ENCODE peak calls at places on chromosomes 3 and 15, in seven cellular contexts. One of them, this sample, is unnamed.

GRCh38 chr15:66938114-66938830 is 127.1 kb upstream of the SMAD3 start:
- DNase-seq in endothelial cell: no peak
- DNase-seq in activated CD8-positive, alpha-beta T cell treated with anti-CD3 and anti-CD28 coated beads, Interleukin-2, amount 10 ng/mL, durations not matched to agents 7 days and 5 days: no peak
- DNase-seq in A549: no peak
- DNase-seq in Peyer's patch: no peak
- DNase-seq in M059J: no peak
- DNase-seq in stimulated activated CD4-positive, alpha-beta T cell treated with anti-CD3 and anti-CD28 coated beads, Interleukin-12 subunit alpha, Interleukin-12 subunit beta, amount 100 ng/mL, for 48 hours: no peak
- DNase-seq in this sample: no peak

GRCh38 chr15:77012868-77013267 is 17.9 kb downstream of the PSTPIP1 start:
- DNase-seq in endothelial cell: no peak
- DNase-seq in activated CD8-positive, alpha-beta T cell treated with anti-CD3 and anti-CD28 coated beads, Interleukin-2, amount 10 ng/mL, durations not matched to agents 7 days and 5 days: peak
- DNase-seq in A549: no peak
- DNase-seq in Peyer's patch: peak
- DNase-seq in M059J: no peak
- DNase-seq in stimulated activated CD4-positive, alpha-beta T cell treated with anti-CD3 and anti-CD28 coated beads, Interleukin-12 subunit alpha, Interleukin-12 subunit beta, amount 100 ng/mL, for 48 hours: no peak
- DNase-seq in this sample: no peak

GRCh38 chr3:42175841-42176240 is 84.7 kb downstream of the TRAK1 start:
- DNase-seq in endothelial cell: no peak
- DNase-seq in activated CD8-positive, alpha-beta T cell treated with anti-CD3 and anti-CD28 coated beads, Interleukin-2, amount 10 ng/mL, durations not matched to agents 7 days and 5 days: no peak
- DNase-seq in A549: no peak
- DNase-seq in Peyer's patch: no peak
- DNase-seq in M059J: no peak
- DNase-seq in stimulated activated CD4-positive, alpha-beta T cell treated with anti-CD3 and anti-CD28 coated beads, Interleukin-12 subunit alpha, Interleukin-12 subunit beta, amount 100 ng/mL, for 48 hours: no peak
- DNase-seq in this sample: no peak

GRCh38 chr15:89657691-89658200 is 2.5 kb upstream of the KIF7 start:
- DNase-seq in endothelial cell: no peak
- DNase-seq in activated CD8-positive, alpha-beta T cell treated with anti-CD3 and anti-CD28 coated beads, Interleukin-2, amount 10 ng/mL, durations not matched to agents 7 days and 5 days: no peak
- DNase-seq in A549: no peak
- DNase-seq in Peyer's patch: no peak
- DNase-seq in M059J: no peak
- DNase-seq in stimulated activated CD4-positive, alpha-beta T cell treated with anti-CD3 and anti-CD28 coated beads, Interleukin-12 subunit alpha, Interleukin-12 subunit beta, amount 100 ng/mL, for 48 hours: no peak
- DNase-seq in this sample: no peak

GRCh38 chr3:71896751-71897150 is 111.8 kb upstream of the PROK2 start:
- DNase-seq in endothelial cell: no peak
- DNase-seq in activated CD8-positive, alpha-beta T cell treated with anti-CD3 and anti-CD28 coated beads, Interleukin-2, amount 10 ng/mL, durations not matched to agents 7 days and 5 days: no peak
- DNase-seq in A549: no peak
- DNase-seq in Peyer's patch: no peak
- DNase-seq in M059J: no peak
- DNase-seq in stimulated activated CD4-positive, alpha-beta T cell treated with anti-CD3 and anti-CD28 coated beads, Interleukin-12 subunit alpha, Interleukin-12 subunit beta, amount 100 ng/mL, for 48 hours: no peak
- DNase-seq in this sample: no peak

GRCh38 chr3:52856666-52857065 is 21.8 kb upstream of the MUSTN1 start:
- DNase-seq in endothelial cell: no peak
- DNase-seq in activated CD8-positive, alpha-beta T cell treated with anti-CD3 and anti-CD28 coated beads, Interleukin-2, amount 10 ng/mL, durations not matched to agents 7 days and 5 days: no peak
- DNase-seq in A549: no peak
- DNase-seq in Peyer's patch: no peak
- DNase-seq in M059J: no peak
- DNase-seq in stimulated activated CD4-positive, alpha-beta T cell treated with anti-CD3 and anti-CD28 coated beads, Interleukin-12 subunit alpha, Interleukin-12 subunit beta, amount 100 ng/mL, for 48 hours: no peak
- DNase-seq in this sample: no peak

GRCh38 chr3:9946112-9947024 is 5.8 kb downstream of the PRRT3 start:
- DNase-seq in endothelial cell: peak
- DNase-seq in activated CD8-positive, alpha-beta T cell treated with anti-CD3 and anti-CD28 coated beads, Interleukin-2, amount 10 ng/mL, durations not matched to agents 7 days and 5 days: peak
- DNase-seq in A549: peak
- DNase-seq in Peyer's patch: peak
- DNase-seq in M059J: peak
- DNase-seq in stimulated activated CD4-positive, alpha-beta T cell treated with anti-CD3 and anti-CD28 coated beads, Interleukin-12 subunit alpha, Interleukin-12 subunit beta, amount 100 ng/mL, for 48 hours: peak
- DNase-seq in this sample: peak

GRCh38 chr15:38688761-38689160 is 124.1 kb upstream of the RASGRP1 start:
- DNase-seq in endothelial cell: no peak
- DNase-seq in activated CD8-positive, alpha-beta T cell treated with anti-CD3 and anti-CD28 coated beads, Interleukin-2, amount 10 ng/mL, durations not matched to agents 7 days and 5 days: peak
- DNase-seq in A549: no peak
- DNase-seq in Peyer's patch: peak
- DNase-seq in M059J: peak
- DNase-seq in stimulated activated CD4-positive, alpha-beta T cell treated with anti-CD3 and anti-CD28 coated beads, Interleukin-12 subunit alpha, Interleukin-12 subunit beta, amount 100 ng/mL, for 48 hours: no peak
- DNase-seq in this sample: no peak

GRCh38 chr15:57596978-57597377 is 5.3 kb downstream of the MYZAP start:
- DNase-seq in endothelial cell: no peak
- DNase-seq in activated CD8-positive, alpha-beta T cell treated with anti-CD3 and anti-CD28 coated beads, Interleukin-2, amount 10 ng/mL, durations not matched to agents 7 days and 5 days: no peak
- DNase-seq in A549: no peak
- DNase-seq in Peyer's patch: no peak
- DNase-seq in M059J: peak
- DNase-seq in stimulated activated CD4-positive, alpha-beta T cell treated with anti-CD3 and anti-CD28 coated beads, Interleukin-12 subunit alpha, Interleukin-12 subunit beta, amount 100 ng/mL, for 48 hours: no peak
- DNase-seq in this sample: no peak

GRCh38 chr3:42036483-42036823 is 54.7 kb upstream of the TRAK1 start:
- DNase-seq in endothelial cell: no peak
- DNase-seq in activated CD8-positive, alpha-beta T cell treated with anti-CD3 and anti-CD28 coated beads, Interleukin-2, amount 10 ng/mL, durations not matched to agents 7 days and 5 days: no peak
- DNase-seq in A549: peak
- DNase-seq in Peyer's patch: no peak
- DNase-seq in M059J: peak
- DNase-seq in stimulated activated CD4-positive, alpha-beta T cell treated with anti-CD3 and anti-CD28 coated beads, Interleukin-12 subunit alpha, Interleukin-12 subunit beta, amount 100 ng/mL, for 48 hours: no peak
- DNase-seq in this sample: peak

GRCh38 chr15:48060396-48060795 is 60.4 kb upstream of the SLC24A5 start:
- DNase-seq in endothelial cell: no peak
- DNase-seq in activated CD8-positive, alpha-beta T cell treated with anti-CD3 and anti-CD28 coated beads, Interleukin-2, amount 10 ng/mL, durations not matched to agents 7 days and 5 days: no peak
- DNase-seq in A549: no peak
- DNase-seq in Peyer's patch: no peak
- DNase-seq in M059J: no peak
- DNase-seq in stimulated activated CD4-positive, alpha-beta T cell treated with anti-CD3 and anti-CD28 coated beads, Interleukin-12 subunit alpha, Interleukin-12 subunit beta, amount 100 ng/mL, for 48 hours: no peak
- DNase-seq in this sample: no peak

GRCh38 chr3:129585949-129586657 is 20.4 kb downstream of the PLXND1 start:
- DNase-seq in endothelial cell: no peak
- DNase-seq in activated CD8-positive, alpha-beta T cell treated with anti-CD3 and anti-CD28 coated beads, Interleukin-2, amount 10 ng/mL, durations not matched to agents 7 days and 5 days: no peak
- DNase-seq in A549: no peak
- DNase-seq in Peyer's patch: no peak
- DNase-seq in M059J: no peak
- DNase-seq in stimulated activated CD4-positive, alpha-beta T cell treated with anti-CD3 and anti-CD28 coated beads, Interleukin-12 subunit alpha, Interleukin-12 subunit beta, amount 100 ng/mL, for 48 hours: no peak
- DNase-seq in this sample: no peak

GRCh38 chr15:31554261-31554660 is 227.6 kb downstream of the KLF13 start:
- DNase-seq in endothelial cell: no peak
- DNase-seq in activated CD8-positive, alpha-beta T cell treated with anti-CD3 and anti-CD28 coated beads, Interleukin-2, amount 10 ng/mL, durations not matched to agents 7 days and 5 days: no peak
- DNase-seq in A549: no peak
- DNase-seq in Peyer's patch: no peak
- DNase-seq in M059J: peak
- DNase-seq in stimulated activated CD4-positive, alpha-beta T cell treated with anti-CD3 and anti-CD28 coated beads, Interleukin-12 subunit alpha, Interleukin-12 subunit beta, amount 100 ng/mL, for 48 hours: no peak
- DNase-seq in this sample: no peak

GRCh38 chr3:13025090-13025489 is 48.1 kb downstream of the IQSEC1 start:
- DNase-seq in endothelial cell: no peak
- DNase-seq in activated CD8-positive, alpha-beta T cell treated with anti-CD3 and anti-CD28 coated beads, Interleukin-2, amount 10 ng/mL, durations not matched to agents 7 days and 5 days: no peak
- DNase-seq in A549: peak
- DNase-seq in Peyer's patch: no peak
- DNase-seq in M059J: peak
- DNase-seq in stimulated activated CD4-positive, alpha-beta T cell treated with anti-CD3 and anti-CD28 coated beads, Interleukin-12 subunit alpha, Interleukin-12 subunit beta, amount 100 ng/mL, for 48 hours: no peak
- DNase-seq in this sample: no peak

GRCh38 chr3:49712631-49713317 is 6.7 kb downstream of the AMIGO3 start:
- DNase-seq in endothelial cell: no peak
- DNase-seq in activated CD8-positive, alpha-beta T cell treated with anti-CD3 and anti-CD28 coated beads, Interleukin-2, amount 10 ng/mL, durations not matched to agents 7 days and 5 days: peak
- DNase-seq in A549: no peak
- DNase-seq in Peyer's patch: no peak
- DNase-seq in M059J: no peak
- DNase-seq in stimulated activated CD4-positive, alpha-beta T cell treated with anti-CD3 and anti-CD28 coated beads, Interleukin-12 subunit alpha, Interleukin-12 subunit beta, amount 100 ng/mL, for 48 hours: no peak
- DNase-seq in this sample: no peak

GRCh38 chr15:44738340-44738984 is 2.1 kb downstream of the TRIM69 start:
- DNase-seq in endothelial cell: no peak
- DNase-seq in activated CD8-positive, alpha-beta T cell treated with anti-CD3 and anti-CD28 coated beads, Interleukin-2, amount 10 ng/mL, durations not matched to agents 7 days and 5 days: no peak
- DNase-seq in A549: peak
- DNase-seq in Peyer's patch: no peak
- DNase-seq in M059J: peak
- DNase-seq in stimulated activated CD4-positive, alpha-beta T cell treated with anti-CD3 and anti-CD28 coated beads, Interleukin-12 subunit alpha, Interleukin-12 subunit beta, amount 100 ng/mL, for 48 hours: no peak
- DNase-seq in this sample: peak

GRCh38 chr15:43953402-43953801 is 126.6 kb downstream of the WDR76 start:
- DNase-seq in endothelial cell: no peak
- DNase-seq in activated CD8-positive, alpha-beta T cell treated with anti-CD3 and anti-CD28 coated beads, Interleukin-2, amount 10 ng/mL, durations not matched to agents 7 days and 5 days: no peak
- DNase-seq in A549: no peak
- DNase-seq in Peyer's patch: no peak
- DNase-seq in M059J: no peak
- DNase-seq in stimulated activated CD4-positive, alpha-beta T cell treated with anti-CD3 and anti-CD28 coated beads, Interleukin-12 subunit alpha, Interleukin-12 subunit beta, amount 100 ng/mL, for 48 hours: no peak
- DNase-seq in this sample: no peak

GRCh38 chr3:71240035-71240434 is 343.5 kb downstream of the FOXP1 start:
- DNase-seq in endothelial cell: no peak
- DNase-seq in activated CD8-positive, alpha-beta T cell treated with anti-CD3 and anti-CD28 coated beads, Interleukin-2, amount 10 ng/mL, durations not matched to agents 7 days and 5 days: no peak
- DNase-seq in A549: no peak
- DNase-seq in Peyer's patch: no peak
- DNase-seq in M059J: no peak
- DNase-seq in stimulated activated CD4-positive, alpha-beta T cell treated with anti-CD3 and anti-CD28 coated beads, Interleukin-12 subunit alpha, Interleukin-12 subunit beta, amount 100 ng/mL, for 48 hours: no peak
- DNase-seq in this sample: no peak

GRCh38 chr3:85148056-85148455 is 189.3 kb downstream of the CADM2 start:
- DNase-seq in endothelial cell: no peak
- DNase-seq in activated CD8-positive, alpha-beta T cell treated with anti-CD3 and anti-CD28 coated beads, Interleukin-2, amount 10 ng/mL, durations not matched to agents 7 days and 5 days: no peak
- DNase-seq in A549: no peak
- DNase-seq in Peyer's patch: no peak
- DNase-seq in M059J: no peak
- DNase-seq in stimulated activated CD4-positive, alpha-beta T cell treated with anti-CD3 and anti-CD28 coated beads, Interleukin-12 subunit alpha, Interleukin-12 subunit beta, amount 100 ng/mL, for 48 hours: no peak
- DNase-seq in this sample: no peak

GRCh38 chr3:159026510-159026909 is 224.7 kb downstream of the MFSD1 start:
- DNase-seq in endothelial cell: no peak
- DNase-seq in activated CD8-positive, alpha-beta T cell treated with anti-CD3 and anti-CD28 coated beads, Interleukin-2, amount 10 ng/mL, durations not matched to agents 7 days and 5 days: no peak
- DNase-seq in A549: no peak
- DNase-seq in Peyer's patch: no peak
- DNase-seq in M059J: no peak
- DNase-seq in stimulated activated CD4-positive, alpha-beta T cell treated with anti-CD3 and anti-CD28 coated beads, Interleukin-12 subunit alpha, Interleukin-12 subunit beta, amount 100 ng/mL, for 48 hours: no peak
- DNase-seq in this sample: no peak

GRCh38 chr15:30985081-30985531 is 6.3 kb downstream of the MTMR10 start:
- DNase-seq in endothelial cell: no peak
- DNase-seq in activated CD8-positive, alpha-beta T cell treated with anti-CD3 and anti-CD28 coated beads, Interleukin-2, amount 10 ng/mL, durations not matched to agents 7 days and 5 days: no peak
- DNase-seq in A549: no peak
- DNase-seq in Peyer's patch: no peak
- DNase-seq in M059J: peak
- DNase-seq in stimulated activated CD4-positive, alpha-beta T cell treated with anti-CD3 and anti-CD28 coated beads, Interleukin-12 subunit alpha, Interleukin-12 subunit beta, amount 100 ng/mL, for 48 hours: no peak
- DNase-seq in this sample: no peak

GRCh38 chr15:92655178-92655995 is at the start of gene FAM174B:
- DNase-seq in endothelial cell: peak
- DNase-seq in activated CD8-positive, alpha-beta T cell treated with anti-CD3 and anti-CD28 coated beads, Interleukin-2, amount 10 ng/mL, durations not matched to agents 7 days and 5 days: peak
- DNase-seq in A549: peak
- DNase-seq in Peyer's patch: no peak
- DNase-seq in M059J: peak
- DNase-seq in stimulated activated CD4-positive, alpha-beta T cell treated with anti-CD3 and anti-CD28 coated beads, Interleukin-12 subunit alpha, Interleukin-12 subunit beta, amount 100 ng/mL, for 48 hours: no peak
- DNase-seq in this sample: peak

GRCh38 chr15:99425666-99426301 is 140.0 kb upstream of the MEF2A start:
- DNase-seq in endothelial cell: no peak
- DNase-seq in activated CD8-positive, alpha-beta T cell treated with anti-CD3 and anti-CD28 coated beads, Interleukin-2, amount 10 ng/mL, durations not matched to agents 7 days and 5 days: no peak
- DNase-seq in A549: peak
- DNase-seq in Peyer's patch: no peak
- DNase-seq in M059J: no peak
- DNase-seq in stimulated activated CD4-positive, alpha-beta T cell treated with anti-CD3 and anti-CD28 coated beads, Interleukin-12 subunit alpha, Interleukin-12 subunit beta, amount 100 ng/mL, for 48 hours: no peak
- DNase-seq in this sample: no peak

GRCh38 chr3:67790043-67790442 is 135.6 kb upstream of the SUCLG2 start:
- DNase-seq in endothelial cell: peak
- DNase-seq in activated CD8-positive, alpha-beta T cell treated with anti-CD3 and anti-CD28 coated beads, Interleukin-2, amount 10 ng/mL, durations not matched to agents 7 days and 5 days: peak
- DNase-seq in A549: peak
- DNase-seq in Peyer's patch: peak
- DNase-seq in M059J: peak
- DNase-seq in stimulated activated CD4-positive, alpha-beta T cell treated with anti-CD3 and anti-CD28 coated beads, Interleukin-12 subunit alpha, Interleukin-12 subunit beta, amount 100 ng/mL, for 48 hours: peak
- DNase-seq in this sample: peak

GRCh38 chr3:42182555-42182954 is 83.4 kb downstream of the CCK start:
- DNase-seq in endothelial cell: no peak
- DNase-seq in activated CD8-positive, alpha-beta T cell treated with anti-CD3 and anti-CD28 coated beads, Interleukin-2, amount 10 ng/mL, durations not matched to agents 7 days and 5 days: no peak
- DNase-seq in A549: no peak
- DNase-seq in Peyer's patch: no peak
- DNase-seq in M059J: no peak
- DNase-seq in stimulated activated CD4-positive, alpha-beta T cell treated with anti-CD3 and anti-CD28 coated beads, Interleukin-12 subunit alpha, Interleukin-12 subunit beta, amount 100 ng/mL, for 48 hours: no peak
- DNase-seq in this sample: no peak

GRCh38 chr3:135047061-135047460 is 252.0 kb downstream of the EPHB1 start:
- DNase-seq in endothelial cell: no peak
- DNase-seq in activated CD8-positive, alpha-beta T cell treated with anti-CD3 and anti-CD28 coated beads, Interleukin-2, amount 10 ng/mL, durations not matched to agents 7 days and 5 days: no peak
- DNase-seq in A549: no peak
- DNase-seq in Peyer's patch: no peak
- DNase-seq in M059J: no peak
- DNase-seq in stimulated activated CD4-positive, alpha-beta T cell treated with anti-CD3 and anti-CD28 coated beads, Interleukin-12 subunit alpha, Interleukin-12 subunit beta, amount 100 ng/mL, for 48 hours: no peak
- DNase-seq in this sample: no peak